ENCODE peak calls at places on chromosomes 5 and 9, in five cellular contexts. One of them, this sample, is unnamed.

GRCh38 chr9:125468646-125469045 is 207.0 kb downstream of the GAPVD1 start:
- DNase-seq in HAP-1: no peak
- DNase-seq in A549: no peak
- DNase-seq in fibroblast of lung: no peak
- DNase-seq in heart right ventricle: no peak
- DNase-seq in this sample: peak; percentile 77

GRCh38 chr5:124060010-124060409 is 548.0 kb downstream of the CSNK1G3 start:
- DNase-seq in HAP-1: no peak
- DNase-seq in A549: no peak
- DNase-seq in fibroblast of lung: no peak
- DNase-seq in heart right ventricle: no peak
- DNase-seq in this sample: no peak

GRCh38 chr9:1434082-1434481 is 383.9 kb downstream of the DMRT2 start:
- DNase-seq in HAP-1: no peak
- DNase-seq in A549: no peak
- DNase-seq in fibroblast of lung: no peak
- DNase-seq in heart right ventricle: no peak
- DNase-seq in this sample: no peak

GRCh38 chr5:109876030-109876726 is 186.5 kb downstream of the MAN2A1 start:
- DNase-seq in HAP-1: no peak
- DNase-seq in A549: no peak
- DNase-seq in fibroblast of lung: peak; percentile 40
- DNase-seq in heart right ventricle: no peak
- DNase-seq in this sample: no peak

GRCh38 chr9:34615132-34615531 is 3.2 kb upstream of the RPP25L start:
- DNase-seq in HAP-1: no peak
- DNase-seq in A549: no peak
- DNase-seq in fibroblast of lung: no peak
- DNase-seq in heart right ventricle: no peak
- DNase-seq in this sample: no peak

GRCh38 chr9:10946676-10947410 is 334.0 kb upstream of the PTPRD start:
- DNase-seq in HAP-1: no peak
- DNase-seq in A549: no peak
- DNase-seq in fibroblast of lung: no peak
- DNase-seq in heart right ventricle: no peak
- DNase-seq in this sample: no peak

GRCh38 chr5:18141260-18141659 is 507.0 kb downstream of the TAF11L14 start:
- DNase-seq in HAP-1: no peak
- DNase-seq in A549: no peak
- DNase-seq in fibroblast of lung: no peak
- DNase-seq in heart right ventricle: no peak
- DNase-seq in this sample: no peak

GRCh38 chr5:172875372-172876279 is 41.6 kb downstream of the ERGIC1 start:
- DNase-seq in HAP-1: no peak
- DNase-seq in A549: no peak
- DNase-seq in fibroblast of lung: peak; percentile 57
- DNase-seq in heart right ventricle: no peak
- DNase-seq in this sample: no peak

GRCh38 chr9:7137040-7137439 is 379.3 kb downstream of the KDM4C start:
- DNase-seq in HAP-1: no peak
- DNase-seq in A549: no peak
- DNase-seq in fibroblast of lung: no peak
- DNase-seq in heart right ventricle: no peak
- DNase-seq in this sample: no peak

GRCh38 chr9:123353984-123354591 is 1.9 kb upstream of the CRB2 start:
- DNase-seq in HAP-1: peak; percentile 54
- DNase-seq in A549: peak; percentile 71
- DNase-seq in fibroblast of lung: peak; percentile 37
- DNase-seq in heart right ventricle: peak; percentile 65
- DNase-seq in this sample: peak; percentile 61

GRCh38 chr5:66717455-66718373 is 121.5 kb downstream of the MAST4 start:
- DNase-seq in HAP-1: no peak
- DNase-seq in A549: no peak
- DNase-seq in fibroblast of lung: no peak
- DNase-seq in heart right ventricle: peak; percentile 23
- DNase-seq in this sample: no peak

GRCh38 chr5:129899454-129899853 is 4.8 kb upstream of the CHSY3 start:
- DNase-seq in HAP-1: no peak
- DNase-seq in A549: peak; percentile 19
- DNase-seq in fibroblast of lung: peak; percentile 23
- DNase-seq in heart right ventricle: no peak
- DNase-seq in this sample: no peak

GRCh38 chr9:129626944-129627297 is 958 bp downstream of the NTMT1 start:
- DNase-seq in HAP-1: peak; percentile 16
- DNase-seq in A549: no peak
- DNase-seq in fibroblast of lung: peak; percentile 91
- DNase-seq in heart right ventricle: no peak
- DNase-seq in this sample: no peak

GRCh38 chr9:1871486-1872181 is 143.5 kb upstream of the SMARCA2 start:
- DNase-seq in HAP-1: peak; percentile 20
- DNase-seq in A549: no peak
- DNase-seq in fibroblast of lung: no peak
- DNase-seq in heart right ventricle: no peak
- DNase-seq in this sample: no peak

GRCh38 chr9:69293186-69293585 is 31.8 kb upstream of the ENTREP1 start:
- DNase-seq in HAP-1: no peak
- DNase-seq in A549: no peak
- DNase-seq in fibroblast of lung: no peak
- DNase-seq in heart right ventricle: no peak
- DNase-seq in this sample: no peak

GRCh38 chr5:13987843-13988464 is 43.5 kb upstream of the DNAH5 start:
- DNase-seq in HAP-1: peak; percentile 61
- DNase-seq in A549: peak; percentile 74
- DNase-seq in fibroblast of lung: peak; percentile 58
- DNase-seq in heart right ventricle: no peak
- DNase-seq in this sample: peak; percentile 35

GRCh38 chr5:6253846-6254245 is 124.5 kb downstream of the MED10 start:
- DNase-seq in HAP-1: no peak
- DNase-seq in A549: no peak
- DNase-seq in fibroblast of lung: no peak
- DNase-seq in heart right ventricle: no peak
- DNase-seq in this sample: no peak

GRCh38 chr9:88628114-88628513 is 93.1 kb downstream of the NXNL2 start:
- DNase-seq in HAP-1: no peak
- DNase-seq in A549: no peak
- DNase-seq in fibroblast of lung: no peak
- DNase-seq in heart right ventricle: no peak
- DNase-seq in this sample: no peak

GRCh38 chr9:88628811-88629210 is 93.8 kb downstream of the NXNL2 start:
- DNase-seq in HAP-1: no peak
- DNase-seq in A549: no peak
- DNase-seq in fibroblast of lung: peak; percentile 8
- DNase-seq in heart right ventricle: no peak
- DNase-seq in this sample: no peak

GRCh38 chr9:88623698-88624097 is 88.7 kb downstream of the NXNL2 start:
- DNase-seq in HAP-1: no peak
- DNase-seq in A549: no peak
- DNase-seq in fibroblast of lung: no peak
- DNase-seq in heart right ventricle: no peak
- DNase-seq in this sample: no peak
- H3K4me1 ChIP-seq in HAP-1: no peaks in the 10 kb centered on the region
- H3K4me1 ChIP-seq in A549: no peaks in the 10 kb centered on the region
- H3K4me1 ChIP-seq in fibroblast of lung: no peaks in the 10 kb centered on the region
- H3K4me1 ChIP-seq in heart right ventricle: no peaks in the 10 kb centered on the region
- H3K4me1 ChIP-seq in this sample: no peaks in the 10 kb centered on the region

GRCh38 chr5:154764967-154765366 is 9.8 kb downstream of the LARP1 start:
- DNase-seq in HAP-1: no peak
- DNase-seq in A549: no peak
- DNase-seq in fibroblast of lung: no peak
- DNase-seq in heart right ventricle: no peak
- DNase-seq in this sample: no peak

GRCh38 chr5:154766558-154767281 is 11.5 kb downstream of the LARP1 start:
- DNase-seq in HAP-1: no peak
- DNase-seq in A549: no peak
- DNase-seq in fibroblast of lung: no peak
- DNase-seq in heart right ventricle: no peak
- DNase-seq in this sample: no peak

GRCh38 chr5:154768207-154768606 is 13.0 kb downstream of the LARP1 start:
- DNase-seq in HAP-1: no peak
- DNase-seq in A549: no peak
- DNase-seq in fibroblast of lung: no peak
- DNase-seq in heart right ventricle: no peak
- DNase-seq in this sample: no peak

GRCh38 chr5:154767537-154767936 is 12.4 kb downstream of the LARP1 start:
- DNase-seq in HAP-1: no peak
- DNase-seq in A549: no peak
- DNase-seq in fibroblast of lung: no peak
- DNase-seq in heart right ventricle: no peak
- DNase-seq in this sample: no peak

GRCh38 chr5:154765396-154765925 is 10.3 kb downstream of the LARP1 start:
- DNase-seq in HAP-1: no peak
- DNase-seq in A549: no peak
- DNase-seq in fibroblast of lung: no peak
- DNase-seq in heart right ventricle: no peak
- DNase-seq in this sample: no peak
- H3K4me1 ChIP-seq in HAP-1: peaks cover 7% of the 10 kb centered on the region
- H3K4me1 ChIP-seq in A549: peaks cover 62% of the 10 kb centered on the region
- H3K4me1 ChIP-seq in fibroblast of lung: peaks cover 2% of the 10 kb centered on the region
- H3K4me1 ChIP-seq in heart right ventricle: peaks cover 67% of the 10 kb centered on the region
- H3K4me1 ChIP-seq in this sample: peaks cover 50% of the 10 kb centered on the region

DNA sequence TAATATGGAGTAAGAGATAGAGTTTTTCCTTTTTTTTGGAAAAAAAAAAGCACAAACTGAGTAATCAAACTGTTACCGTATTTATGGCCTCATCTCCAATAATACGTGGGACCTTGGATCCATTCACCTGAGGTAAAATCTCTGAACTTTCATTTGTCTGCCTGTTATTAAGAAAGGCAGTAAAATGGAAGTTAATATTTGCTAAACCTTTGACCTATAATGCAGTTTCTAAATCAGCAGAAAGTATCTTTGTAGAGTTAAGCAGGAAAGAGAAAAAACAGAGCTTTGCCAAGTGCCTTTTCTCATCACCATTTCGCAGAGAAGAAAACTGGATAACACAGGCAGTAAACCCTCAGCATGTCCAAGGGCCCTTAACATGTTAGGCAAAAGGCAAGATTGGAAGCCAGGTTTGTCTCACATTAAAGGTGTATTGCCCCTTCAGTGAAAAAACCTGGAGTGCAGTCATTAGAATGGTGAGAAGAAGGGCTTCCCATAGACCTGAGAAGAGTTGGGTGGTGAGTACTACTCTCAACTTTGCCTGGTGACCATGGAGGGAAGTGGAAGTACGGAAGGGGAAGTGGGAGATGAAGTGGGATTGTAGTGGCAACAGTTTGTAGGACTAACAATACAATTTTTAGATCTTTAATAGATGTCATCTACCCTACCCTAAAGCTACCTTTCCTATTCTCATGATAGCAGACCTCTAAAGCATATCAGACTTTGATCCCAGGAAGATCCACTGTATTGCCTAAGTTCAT is 65.4 kb upstream of the GRAMD2B start:
- DNase-seq in HAP-1: no peak
- DNase-seq in A549: no peak
- DNase-seq in fibroblast of lung: no peak
- DNase-seq in heart right ventricle: no peak
- DNase-seq in this sample: no peak
- H3K4me1 ChIP-seq in HAP-1: peaks cover 3% of the 10 kb centered on the region
- H3K4me1 ChIP-seq in A549: no peaks in the 10 kb centered on the region
- H3K4me1 ChIP-seq in fibroblast of lung: peaks cover 9% of the 10 kb centered on the region
- H3K4me1 ChIP-seq in heart right ventricle: peaks cover 3% of the 10 kb centered on the region
- H3K4me1 ChIP-seq in this sample: peaks cover 14% of the 10 kb centered on the region

GRCh38 chr5:178469011-178469974 is 120.9 kb downstream of the COL23A1 start:
- DNase-seq in HAP-1: no peak
- DNase-seq in A549: no peak
- DNase-seq in fibroblast of lung: no peak
- DNase-seq in heart right ventricle: no peak
- DNase-seq in this sample: no peak
- H3K4me1 ChIP-seq in HAP-1: no peaks in the 10 kb centered on the region
- H3K4me1 ChIP-seq in A549: no peaks in the 10 kb centered on the region
- H3K4me1 ChIP-seq in fibroblast of lung: peaks cover 11% of the 10 kb centered on the region
- H3K4me1 ChIP-seq in heart right ventricle: peaks cover 9% of the 10 kb centered on the region
- H3K4me1 ChIP-seq in this sample: peaks cover 5% of the 10 kb centered on the region

This sample was measured in right lobe of liver.